ENCODE peak calls at places on chromosomes 7 and 10, in four cellular contexts. B is neural progenitor cell, L is HFF-Myc, R is bronchial epithelial cell. K is an unnamed sample.

GRCh38 chr7:51226916-51227535 is 89.6 kb downstream of the COBL start:
- DNase-seq in B (no peak), L (no peak), R (no peak), K (no peak)

GRCh38 chr7:12553421-12553820 is 17.1 kb upstream of the SCIN start:
- DNase-seq in B (no peak), L (no peak), R (no peak), K (no peak)

GRCh38 chr10:124646483-124647352 is 97.5 kb downstream of the FAM53B start:
- DNase-seq in B (no peak), L (peak; percentile 17), R (peak; percentile 80), K (peak; percentile 89)

GRCh38 chr7:17516768-17517167 is 218.3 kb downstream of the AHR start:
- DNase-seq in B (no peak), L (peak; percentile 89), R (no peak), K (peak; percentile 94)

GRCh38 chr7:28536259-28536658 is 123.9 kb downstream of the CREB5 start:
- DNase-seq in B (peak; percentile 65), L (no peak), R (peak; percentile 17), K (peak; percentile 71)

GRCh38 chr7:42400961-42401360 is 164.0 kb upstream of the GLI3 start:
- DNase-seq in B (no peak), L (no peak), R (no peak), K (no peak)

GRCh38 chr10:13115832-13116793 is 16.1 kb downstream of the OPTN start:
- DNase-seq in B (no peak), L (no peak), R (no peak), K (no peak)

GRCh38 chr7:151251926-151252835 is 3.7 kb upstream of the SMARCD3 start:
- DNase-seq in B (peak; percentile 83), L (no peak), R (peak; percentile 9), K (peak; percentile 57)

GRCh38 chr10:31927597-31928530 is 767 bp downstream of the ARHGAP12 start:
- DNase-seq in B (peak; percentile 85), L (no peak), R (peak; percentile 32), K (peak; percentile 35)

GRCh38 chr7:36600869-36601530 is 123.3 kb downstream of the AOAH start:
- DNase-seq in B (no peak), L (peak; percentile 16), R (peak; percentile 85), K (peak; percentile 52)

GRCh38 chr7:91567111-91568012 is 303.1 kb downstream of the FZD1 start:
- DNase-seq in B (no peak), L (no peak), R (no peak), K (no peak)

GRCh38 chr10:113643183-113643582 is 20.7 kb downstream of the NRAP start:
- DNase-seq in B (no peak), L (no peak), R (peak; percentile 61), K (no peak)

GRCh38 chr7:2141656-2142055 is 91.1 kb downstream of the MAD1L1 start:
- DNase-seq in B (no peak), L (no peak), R (no peak), K (no peak)

GRCh38 chr10:62651341-62651740 is 153.2 kb upstream of the ADO start:
- DNase-seq in B (no peak), L (no peak), R (peak; percentile 5), K (peak; percentile 35)

GRCh38 chr10:30154126-30154525 is 94.7 kb upstream of the JCAD start:
- DNase-seq in B (no peak), L (no peak), R (no peak), K (no peak)

GRCh38 chr10:29583674-29584073 is 51.1 kb downstream of the SVIL start:
- DNase-seq in B (no peak), L (no peak), R (peak; percentile 18), K (peak; percentile 52)

GRCh38 chr10:97498841-97499560 is at the start of gene UBTD1:
- DNase-seq in B (peak; percentile 78), L (no peak), R (peak; percentile 35), K (peak; percentile 31)

GRCh38 chr10:49252313-49253034 is 46.5 kb upstream of the C10orf71 start:
- DNase-seq in B (no peak), L (no peak), R (no peak), K (no peak)

GRCh38 chr7:82012453-82012852 is 242.6 kb upstream of the HGF start:
- DNase-seq in B (no peak), L (no peak), R (no peak), K (no peak)

GRCh38 chr7:118184392-118184899 is 482 bp downstream of the LSM8 start:
- DNase-seq in B (no peak), L (no peak), R (peak; percentile 11), K (peak; percentile 6)

GRCh38 chr7:55152490-55152889 is 133.7 kb downstream of the EGFR start:
- DNase-seq in B (no peak), L (no peak), R (no peak), K (no peak)

GRCh38 chr7:150975536-150976285 is 2.4 kb downstream of the KCNH2 start:
- DNase-seq in B (no peak), L (no peak), R (no peak), K (no peak)

GRCh38 chr10:107914450-107915276 is 750.2 kb upstream of the SORCS1 start:
- DNase-seq in B (peak; percentile 75), L (no peak), R (no peak), K (peak; percentile 25)

DNA sequence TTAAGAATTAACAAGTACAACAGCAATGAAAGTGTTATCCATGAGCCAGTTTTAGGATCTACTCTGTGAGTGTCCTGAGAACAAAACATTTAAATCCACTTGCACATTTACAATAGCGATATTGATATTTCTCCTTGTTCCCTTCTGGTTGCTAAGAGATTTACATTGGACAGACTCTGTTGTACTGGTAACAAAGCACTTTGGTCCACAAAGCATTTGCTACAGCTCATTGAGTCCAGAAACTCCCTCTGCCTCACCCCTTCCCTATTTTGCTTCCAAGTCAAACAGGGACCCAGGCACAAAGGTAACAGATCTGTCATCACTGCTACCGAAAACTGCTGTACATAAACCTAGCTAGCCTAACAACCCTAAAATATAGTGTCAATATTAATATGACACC is 2.1 kb downstream of the ANK3 start:
- DNase-seq in B (no peak), L (no peak), R (no peak), K (no peak)
- H3K4me3 ChIP-seq in B (no peak overlapping the region), L (no peak overlapping the region), R (no peak overlapping the region), K (no peak overlapping the region)

GRCh38 chr7:77903597-77903996 is 105.0 kb downstream of the PHTF2 start:
- DNase-seq in B (no peak), L (no peak), R (peak; percentile 10), K (peak; percentile 24)
- TF ChIP-seq CTCF in B (no peak), L (no peak), R (peak; percentile 34), K (peak; percentile 29)

GRCh38 chr10:19816420-19817250 is at the start of gene PLXDC2:
- DNase-seq in B (peak; percentile 78), L (no peak), R (peak; percentile 47), K (peak; percentile 56)

GRCh38 chr10:19815036-19815435 is 1.2 kb upstream of the PLXDC2 start:
- DNase-seq in B (no peak), L (no peak), R (no peak), K (no peak)

GRCh38 chr10:19815478-19816419 is 483 bp upstream of the PLXDC2 start:
- DNase-seq in B (peak; percentile 93), L (no peak), R (no peak), K (peak; percentile 42)

GRCh38 chr10:19819419-19820033 is 3.3 kb downstream of the PLXDC2 start:
- DNase-seq in B (peak; percentile 38), L (peak; percentile 25), R (peak; percentile 85), K (peak; percentile 68)

GRCh38 chr10:19817251-19818046 is 1.2 kb downstream of the PLXDC2 start:
- DNase-seq in B (peak; percentile 65), L (no peak), R (no peak), K (no peak)
- H3K4me3 ChIP-seq in B (peak overlapping the region; percentile 76), L (peak overlapping the region; percentile 36), R (peak overlapping the region; percentile 56), K (peak overlapping the region; percentile 65)

GRCh38 chr10:14241196-14241595 is 89.5 kb downstream of the FRMD4A start:
- DNase-seq in B (no peak), L (no peak), R (no peak), K (no peak)

GRCh38 chr10:14244801-14245211 is 85.9 kb downstream of the FRMD4A start:
- DNase-seq in B (no peak), L (peak; percentile 10), R (peak; percentile 78), K (peak; percentile 54)

GRCh38 chr10:14240253-14241189 is 90.2 kb downstream of the FRMD4A start:
- DNase-seq in B (peak; percentile 48), L (no peak), R (no peak), K (no peak)

GRCh38 chr10:14247650-14248258 is 83.0 kb downstream of the FRMD4A start:
- DNase-seq in B (no peak), L (no peak), R (no peak), K (no peak)

GRCh38 chr10:14244147-14244546 is 86.6 kb downstream of the FRMD4A start:
- DNase-seq in B (peak; percentile 61), L (no peak), R (no peak), K (no peak)
- TF ChIP-seq CTCF in B (peak; percentile 55), L (peak; percentile 25), R (no peak), K (no peak)

K was measured in fibroblast of mammary gland.